ENCODE peak calls at places on chromosomes 3 and 15, in six cellular contexts. Y is A549, H is ovary, T is fibroblast of pulmonary artery, B is mucosa of descending colon, W is lower lobe of right lung. V is an unnamed sample.

GRCh38 chr3:158909870-158910269 is 108.0 kb downstream of the MFSD1 start:
- DNase-seq in W (no peak), B (no peak), H (peak; percentile 10), Y (no peak), T (no peak), V (peak; percentile 60)

GRCh38 chr15:29820802-29821160 is 1.5 kb downstream of the TJP1 start:
- DNase-seq in T (no peak), B (no peak), W (no peak), H (no peak), Y (no peak), V (no peak)

GRCh38 chr15:85886345-85886935 is 91.7 kb upstream of the KLHL25 start:
- DNase-seq in Y (no peak), H (no peak), W (no peak), B (no peak), T (no peak), V (no peak)

GRCh38 chr3:15403965-15404364 is 23.4 kb downstream of the METTL6 start:
- DNase-seq in Y (no peak), H (no peak), T (no peak), B (no peak), W (no peak), V (no peak)

GRCh38 chr3:157030712-157031111 is 129.2 kb downstream of the CCNL1 start:
- DNase-seq in Y (no peak), W (no peak), T (no peak), H (no peak), B (no peak), V (no peak)

GRCh38 chr15:78625621-78626280 is 5.0 kb upstream of the CHRNA3 start:
- DNase-seq in W (no peak), T (no peak), H (no peak), Y (no peak), B (no peak), V (no peak)

GRCh38 chr3:34073961-34074360 is 275.5 kb downstream of the PDCD6IP start:
- DNase-seq in H (no peak), Y (no peak), T (no peak), W (no peak), B (no peak), V (no peak)

GRCh38 chr3:42527368-42527917 is 25.0 kb downstream of the VIPR1 start:
- DNase-seq in H (no peak), T (no peak), B (no peak), W (peak; percentile 24), Y (no peak), V (no peak)

GRCh38 chr15:80405970-80406369 is 1.8 kb downstream of the ARNT2 start:
- DNase-seq in B (no peak), W (no peak), H (no peak), Y (no peak), T (no peak), V (no peak)

GRCh38 chr3:150303776-150304175 is 104.3 kb upstream of the TSC22D2 start:
- DNase-seq in W (no peak), H (no peak), B (no peak), Y (peak; percentile 25), T (no peak), V (no peak)

GRCh38 chr3:72300621-72301020 is 515.7 kb upstream of the PROK2 start:
- DNase-seq in T (no peak), Y (no peak), H (no peak), B (no peak), W (no peak), V (no peak)

GRCh38 chr15:66580643-66581042 is 14.8 kb upstream of the LCTL start:
- DNase-seq in W (no peak), B (no peak), T (peak; percentile 65), H (no peak), Y (no peak), V (peak; percentile 52)

GRCh38 chr3:83946554-83946953 is 1012.2 kb upstream of the CADM2 start:
- DNase-seq in B (no peak), W (no peak), H (no peak), T (no peak), Y (no peak), V (no peak)

GRCh38 chr3:54642147-54642546 is 285.7 kb downstream of the LRTM1 start:
- DNase-seq in W (no peak), B (no peak), T (no peak), Y (no peak), H (no peak), V (no peak)

GRCh38 chr3:63523100-63523499 is 129.4 kb upstream of the SNTN start:
- DNase-seq in T (no peak), B (no peak), H (no peak), W (no peak), Y (no peak), V (no peak)

GRCh38 chr3:190345878-190346277 is 23.6 kb upstream of the CLDN1 start:
- DNase-seq in W (no peak), Y (no peak), H (no peak), T (peak; percentile 42), B (no peak), V (no peak)

GRCh38 chr3:119331661-119332060 is 37.5 kb downstream of the ARHGAP31 start:
- DNase-seq in Y (no peak), W (no peak), T (peak; percentile 23), H (no peak), B (no peak), V (peak; percentile 47)

GRCh38 chr3:45179163-45179562 is 33.0 kb upstream of the CDCP1 start:
- DNase-seq in H (no peak), Y (no peak), W (no peak), T (no peak), B (no peak), V (no peak)

GRCh38 chr3:52777959-52778805 is 783 bp downstream of the ITIH1 start:
- DNase-seq in B (no peak), Y (no peak), W (peak; percentile 20), T (no peak), H (peak; percentile 9), V (no peak)

GRCh38 chr15:89472785-89473256 is 23.6 kb downstream of the RHCG start:
- DNase-seq in H (no peak), T (peak; percentile 68), W (no peak), B (peak; percentile 63), Y (peak; percentile 88), V (peak; percentile 33)

GRCh38 chr15:88389120-88389519 is 78.1 kb downstream of the MRPL46 start:
- DNase-seq in Y (no peak), W (no peak), H (no peak), B (no peak), T (no peak), V (no peak)

GRCh38 chr3:12816521-12817340 is 20.3 kb downstream of the CAND2 start:
- DNase-seq in B (no peak), W (no peak), H (no peak), Y (no peak), T (no peak), V (no peak)

GRCh38 chr3:133512416-133513089 is 60.9 kb upstream of the CDV3 start:
- DNase-seq in B (no peak), Y (no peak), W (no peak), H (no peak), T (no peak), V (no peak)

GRCh38 chr3:133504736-133505135 is 68.8 kb upstream of the CDV3 start:
- DNase-seq in Y (no peak), H (no peak), B (no peak), W (no peak), T (no peak), V (no peak)

GRCh38 chr3:133505813-133506212 is 67.7 kb upstream of the CDV3 start:
- DNase-seq in Y (no peak), B (no peak), T (no peak), H (no peak), W (no peak), V (no peak)

GRCh38 chr3:133506215-133506901 is 67.1 kb upstream of the CDV3 start:
- DNase-seq in B (no peak), W (no peak), T (no peak), H (no peak), Y (no peak), V (no peak)

DNA sequence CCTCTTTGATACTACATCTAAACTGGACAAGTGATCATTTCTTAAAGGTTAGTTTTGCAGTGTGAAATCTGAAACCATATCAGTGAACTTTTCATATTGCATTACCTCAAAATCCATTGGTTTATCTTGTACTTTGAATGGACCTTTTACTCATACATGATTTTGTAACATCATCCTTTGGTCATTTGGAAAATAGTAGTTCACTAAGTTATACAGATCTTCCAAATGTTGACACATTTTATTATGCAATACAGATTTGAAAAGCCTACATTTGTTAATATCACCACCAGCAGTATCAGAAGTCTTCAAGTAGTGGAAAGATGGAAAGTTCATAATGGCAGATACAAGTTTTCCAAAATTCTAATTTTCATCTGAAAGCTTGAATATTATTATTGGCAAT is 64.0 kb upstream of the CDV3 start:
- DNase-seq in W (no peak), T (peak; percentile 38), H (no peak), B (no peak), Y (no peak), V (no peak)
- H3K4me3 ChIP-seq in W (no peak overlapping the region), T (no peak overlapping the region), H (no peak overlapping the region), B (no peak overlapping the region), Y (no peak overlapping the region), V (no peak overlapping the region)

DNA sequence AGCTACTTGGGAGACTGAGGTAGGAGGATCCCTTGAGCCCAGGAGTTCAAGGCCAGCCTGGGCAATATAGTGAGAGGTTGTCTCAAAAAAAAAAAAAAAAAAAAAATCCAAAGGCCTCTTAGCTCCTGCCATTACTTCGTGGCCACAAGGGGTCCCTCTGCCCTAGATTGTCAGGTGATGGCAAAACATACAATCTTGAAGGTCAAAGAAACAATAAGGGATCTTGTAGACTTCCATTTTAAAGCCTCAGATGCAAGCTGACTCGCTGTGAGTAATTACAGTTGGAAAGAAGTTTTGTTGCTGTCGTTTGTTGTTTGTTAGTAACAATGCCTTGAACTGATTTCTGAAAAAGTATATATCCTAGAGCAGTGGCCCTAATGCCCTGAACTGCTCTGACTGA is 55.9 kb upstream of the PLCL2 start:
- DNase-seq in B (peak; percentile 77), H (no peak), W (peak; percentile 46), Y (peak; percentile 25), T (peak; percentile 81), V (peak; percentile 30)
- TF ChIP-seq CTCF in B (no peak), H (no peak), W (peak; percentile 41), Y (peak; percentile 36), T (peak; percentile 58), V (peak; percentile 39)

GRCh38 chr3:70832035-70832795 is 519.8 kb upstream of the MDFIC2 start:
- DNase-seq in B (no peak), T (peak; percentile 89), H (no peak), W (no peak), Y (no peak), V (peak; percentile 98)
- H3K4me3 ChIP-seq in B (no peak overlapping the region), T (no peak overlapping the region), H (no peak overlapping the region), W (no peak overlapping the region), Y (no peak overlapping the region), V (no peak overlapping the region)

GRCh38 chr15:38685686-38686339 is 121.2 kb upstream of the RASGRP1 start:
- DNase-seq in T (no peak), Y (no peak), W (no peak), H (no peak), B (no peak), V (no peak)

GRCh38 chr15:38682363-38682762 is 117.7 kb upstream of the RASGRP1 start:
- DNase-seq in Y (no peak), T (no peak), H (no peak), W (no peak), B (no peak), V (no peak)

GRCh38 chr15:38684461-38685000 is 119.9 kb upstream of the RASGRP1 start:
- DNase-seq in T (no peak), Y (no peak), B (no peak), W (no peak), H (no peak), V (peak; percentile 28)

GRCh38 chr15:38682861-38683260 is 118.2 kb upstream of the RASGRP1 start:
- DNase-seq in T (no peak), B (no peak), W (no peak), Y (no peak), H (no peak), V (no peak)

GRCh38 chr15:38683382-38684242 is 119.0 kb upstream of the RASGRP1 start:
- DNase-seq in W (peak; percentile 53), B (peak; percentile 68), Y (peak; percentile 35), H (no peak), T (peak; percentile 70), V (peak; percentile 58)
- TF ChIP-seq CTCF in W (peak; percentile 80), B (peak; percentile 65), Y (peak; percentile 60), H (no peak), T (peak; percentile 85), V (peak; percentile 92)

V was measured in AG10803.